ENCODE peak calls at places on chromosome 13, in five cellular contexts. I is HL-60, P is fibroblast of lung, H is testis, Z is RWPE1. N is an unnamed sample.

GRCh38 chr13:108963276-108963810 is 333.9 kb downstream of the MYO16 start:
- DNase-seq in I (no peak), P (no peak), H (no peak), Z (no peak), N (no peak)

GRCh38 chr13:106382569-106382968 is 152.9 kb downstream of the EFNB2 start:
- DNase-seq in I (no peak), P (no peak), H (no peak), Z (no peak), N (no peak)

GRCh38 chr13:26458196-26458734 is 99.2 kb upstream of the WASF3 start:
- DNase-seq in I (no peak), P (no peak), H (no peak), Z (no peak), N (no peak)

GRCh38 chr13:32264407-32264806 is 50.8 kb downstream of the ZAR1L start:
- DNase-seq in I (no peak), P (peak; percentile 38), H (peak; percentile 34), Z (no peak), N (no peak)

GRCh38 chr13:102128216-102128800 is 273.5 kb downstream of the FGF14 start:
- DNase-seq in I (no peak), P (peak; percentile 84), H (no peak), Z (peak; percentile 78), N (peak; percentile 93)

GRCh38 chr13:102040812-102041211 is 361.0 kb downstream of the FGF14 start:
- DNase-seq in I (no peak), P (no peak), H (no peak), Z (no peak), N (no peak)

GRCh38 chr13:113916330-113916815 is 52.5 kb upstream of the GAS6 start:
- DNase-seq in I (peak; percentile 84), P (no peak), H (no peak), Z (peak; percentile 29), N (peak; percentile 58)

GRCh38 chr13:67966065-67966464 is 735.9 kb upstream of the PCDH9 start:
- DNase-seq in I (no peak), P (peak; percentile 31), H (no peak), Z (no peak), N (no peak)

GRCh38 chr13:42538996-42539395 is 35.0 kb upstream of the TNFSF11 start:
- DNase-seq in I (no peak), P (no peak), H (no peak), Z (no peak), N (no peak)

GRCh38 chr13:56501750-56502149 is 639.0 kb upstream of the PRR20A start:
- DNase-seq in I (no peak), P (no peak), H (no peak), Z (no peak), N (no peak)

GRCh38 chr13:48411281-48412099 is 1.4 kb downstream of the LPAR6 start:
- DNase-seq in I (no peak), P (peak; percentile 21), H (no peak), Z (no peak), N (no peak)

GRCh38 chr13:64936879-64937278 is 2293.3 kb downstream of the PCDH9 start:
- DNase-seq in I (no peak), P (no peak), H (no peak), Z (no peak), N (no peak)

GRCh38 chr13:83929147-83929546 is 46.9 kb upstream of the SLITRK1 start:
- DNase-seq in I (no peak), P (no peak), H (no peak), Z (no peak), N (no peak)

GRCh38 chr13:20431687-20432384 is 93.8 kb downstream of the CRYL1 start:
- DNase-seq in I (no peak), P (no peak), H (no peak), Z (no peak), N (no peak)

GRCh38 chr13:88601949-88602348 is 930.8 kb downstream of the SLITRK5 start:
- DNase-seq in I (no peak), P (no peak), H (no peak), Z (no peak), N (no peak)

DNA sequence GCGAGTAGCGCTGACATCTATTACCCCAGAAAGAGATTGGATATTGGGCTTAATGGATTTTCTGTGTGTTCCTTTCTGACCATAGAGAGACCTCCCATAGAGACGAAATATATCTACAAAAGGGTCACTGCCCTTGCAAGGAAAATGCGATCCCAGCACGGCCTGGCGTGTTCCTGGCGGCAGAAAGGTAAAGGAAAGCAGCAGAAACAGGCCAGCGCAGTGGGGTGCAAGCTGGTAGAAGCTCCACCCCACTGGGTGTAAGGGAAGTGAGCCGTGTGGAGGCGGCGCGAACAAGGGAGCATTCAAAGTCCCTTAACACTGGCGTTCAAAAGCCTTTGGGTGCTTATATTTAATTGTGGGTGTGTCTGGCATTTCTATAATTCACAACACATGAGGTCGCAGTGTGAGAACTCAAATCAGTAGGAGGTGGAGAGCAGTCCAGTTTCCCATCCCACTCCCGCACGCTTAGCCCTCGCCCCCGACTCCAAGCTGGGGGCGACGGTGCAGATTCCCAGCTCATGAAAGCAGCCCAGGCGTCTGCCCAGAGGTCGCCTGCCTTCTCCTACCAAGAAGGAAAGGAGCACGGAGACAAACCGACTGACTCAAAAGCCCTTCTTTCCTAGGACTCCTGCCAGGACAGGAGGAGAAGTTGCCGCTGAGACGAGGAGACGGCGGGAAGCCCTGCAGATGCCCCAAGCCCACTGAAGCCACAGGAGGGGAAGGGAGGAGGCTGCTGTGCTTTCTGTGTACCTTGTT is 478.4 kb downstream of the FOXO1 start:
- DNase-seq in I (no peak), P (peak; percentile 12), H (no peak), Z (no peak), N (no peak)
- H3K27ac ChIP-seq in I (no peak overlapping the region), P (no peak overlapping the region), H (peak overlapping the region; percentile 18), Z (no peak overlapping the region), N (no peak overlapping the region)

GRCh38 chr13:30676672-30677071 is 58.7 kb upstream of the ALOX5AP start:
- DNase-seq in I (no peak), P (peak; percentile 29), H (no peak), Z (no peak), N (no peak)

GRCh38 chr13:30679483-30680330 is 55.6 kb upstream of the ALOX5AP start:
- DNase-seq in I (no peak), P (peak; percentile 31), H (peak; percentile 53), Z (peak; percentile 26), N (no peak)

GRCh38 chr13:30668305-30668704 is 50.6 kb downstream of the USPL1 start:
- DNase-seq in I (no peak), P (no peak), H (no peak), Z (no peak), N (no peak)

GRCh38 chr13:30671271-30671815 is 53.6 kb downstream of the USPL1 start:
- DNase-seq in I (no peak), P (no peak), H (no peak), Z (no peak), N (no peak)

GRCh38 chr13:30673669-30674521 is 56.2 kb downstream of the USPL1 start:
- DNase-seq in I (peak; percentile 68), P (peak; percentile 85), H (peak; percentile 92), Z (peak; percentile 86), N (peak; percentile 36)
- H3K27ac ChIP-seq in I (peak overlapping the region; percentile 53), P (peak overlapping the region; percentile 26), H (peak overlapping the region; percentile 87), Z (peak overlapping the region; percentile 72), N (peak overlapping the region; percentile 29)

GRCh38 chr13:33639158-33639557 is 178.8 kb upstream of the RFC3 start:
- DNase-seq in I (no peak), P (peak; percentile 54), H (no peak), Z (no peak), N (no peak)
- H3K27ac ChIP-seq in I (no peak overlapping the region), P (no peak overlapping the region), H (peak overlapping the region; percentile 38), Z (no peak overlapping the region), N (peak overlapping the region; percentile 78)

DNA sequence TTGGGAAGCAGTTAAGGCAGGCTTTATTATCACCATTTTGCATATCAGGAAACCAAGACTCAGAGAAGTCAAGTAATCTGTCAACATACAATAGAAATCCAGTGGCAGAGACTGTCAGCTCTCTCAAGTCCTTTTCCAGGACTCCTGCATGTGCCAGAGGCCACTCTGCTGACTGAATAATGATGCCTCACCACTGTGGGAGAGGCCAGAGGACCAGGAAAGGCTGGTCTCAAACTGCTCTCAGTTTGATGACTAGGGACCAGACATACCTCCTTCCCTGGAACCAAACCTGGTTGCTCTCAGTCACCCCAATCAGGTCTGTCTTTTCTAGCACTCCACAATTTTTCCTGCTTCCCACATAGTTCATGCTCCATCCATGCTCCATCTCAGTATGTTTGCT is 8.0 kb downstream of the RNASEH2B start:
- DNase-seq in I (no peak), P (no peak), H (no peak), Z (no peak), N (no peak)
- H3K27ac ChIP-seq in I (peak overlapping the region; percentile 99), P (no peak overlapping the region), H (no peak overlapping the region), Z (no peak overlapping the region), N (no peak overlapping the region)

GRCh38 chr13:110546389-110546788 is 15.1 kb downstream of the RAB20 start:
- DNase-seq in I (no peak), P (no peak), H (no peak), Z (no peak), N (no peak)
- H3K27ac ChIP-seq in I (no peak overlapping the region), P (no peak overlapping the region), H (no peak overlapping the region), Z (peak overlapping the region; percentile 56), N (no peak overlapping the region)

DNA sequence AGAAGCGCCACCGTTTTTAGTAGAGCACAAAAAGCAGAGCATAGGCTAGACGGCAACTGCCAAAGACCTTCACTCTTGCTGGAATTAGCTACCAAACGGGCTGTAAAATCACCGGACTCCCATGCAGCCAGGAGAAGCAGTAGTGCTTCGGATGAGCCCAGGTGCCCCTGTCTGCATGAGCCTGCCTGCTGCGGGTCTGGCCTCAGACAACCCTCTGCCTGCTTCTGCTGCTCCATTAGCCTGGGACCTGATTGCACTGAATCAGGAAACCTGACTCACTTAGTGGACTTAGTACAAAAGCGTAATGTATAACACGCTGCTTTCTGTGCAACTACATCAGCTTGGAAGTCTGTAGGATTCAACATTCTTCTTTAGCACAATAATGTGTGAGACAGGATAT is 170.0 kb downstream of the LMO7 start:
- DNase-seq in I (no peak), P (no peak), H (no peak), Z (no peak), N (no peak)
- H3K27ac ChIP-seq in I (no peak overlapping the region), P (no peak overlapping the region), H (no peak overlapping the region), Z (no peak overlapping the region), N (no peak overlapping the region)